ENCODE peak calls at places on chromosomes 4 and X, in seven cellular contexts. One of them, this sample, is unnamed.

GRCh38 chrX:69029696-69030245 is 135.5 kb downstream of the PJA1 start:
- DNase-seq in glutamatergic neuron: no peak
- DNase-seq in stimulated activated CD4-positive, alpha-beta T cell treated with anti-CD3 and anti-CD28 coated beads, Interleukin-4, amount 100 ng/mL, for 24 hours: no peak
- DNase-seq in LHCN-M2: no peak
- DNase-seq in cerebellum: no peak
- DNase-seq in pancreas: no peak
- DNase-seq in IMR-90: no peak
- DNase-seq in this sample: no peak

GRCh38 chrX:67104982-67105757 is 438.7 kb upstream of the AR start:
- DNase-seq in glutamatergic neuron: no peak
- DNase-seq in stimulated activated CD4-positive, alpha-beta T cell treated with anti-CD3 and anti-CD28 coated beads, Interleukin-4, amount 100 ng/mL, for 24 hours: no peak
- DNase-seq in LHCN-M2: no peak
- DNase-seq in cerebellum: no peak
- DNase-seq in pancreas: no peak
- DNase-seq in IMR-90: no peak
- DNase-seq in this sample: no peak

GRCh38 chr4:165013691-165014090 is 18.1 kb upstream of the TRIM60 start:
- DNase-seq in glutamatergic neuron: no peak
- DNase-seq in stimulated activated CD4-positive, alpha-beta T cell treated with anti-CD3 and anti-CD28 coated beads, Interleukin-4, amount 100 ng/mL, for 24 hours: no peak
- DNase-seq in LHCN-M2: no peak
- DNase-seq in cerebellum: no peak
- DNase-seq in pancreas: no peak
- DNase-seq in IMR-90: no peak
- DNase-seq in this sample: no peak

GRCh38 chr4:39469429-39470077 is 10.7 kb downstream of the LIAS start:
- DNase-seq in glutamatergic neuron: peak
- DNase-seq in stimulated activated CD4-positive, alpha-beta T cell treated with anti-CD3 and anti-CD28 coated beads, Interleukin-4, amount 100 ng/mL, for 24 hours: no peak
- DNase-seq in LHCN-M2: peak
- DNase-seq in cerebellum: peak
- DNase-seq in pancreas: peak
- DNase-seq in IMR-90: peak
- DNase-seq in this sample: no peak

GRCh38 chr4:41428205-41428940 is 109.6 kb upstream of the LIMCH1 start:
- DNase-seq in glutamatergic neuron: no peak
- DNase-seq in stimulated activated CD4-positive, alpha-beta T cell treated with anti-CD3 and anti-CD28 coated beads, Interleukin-4, amount 100 ng/mL, for 24 hours: no peak
- DNase-seq in LHCN-M2: no peak
- DNase-seq in cerebellum: peak
- DNase-seq in pancreas: no peak
- DNase-seq in IMR-90: no peak
- DNase-seq in this sample: no peak

GRCh38 chr4:187236491-187236890 is 512.8 kb upstream of the FAT1 start:
- DNase-seq in glutamatergic neuron: no peak
- DNase-seq in stimulated activated CD4-positive, alpha-beta T cell treated with anti-CD3 and anti-CD28 coated beads, Interleukin-4, amount 100 ng/mL, for 24 hours: no peak
- DNase-seq in LHCN-M2: peak
- DNase-seq in cerebellum: no peak
- DNase-seq in pancreas: no peak
- DNase-seq in IMR-90: peak
- DNase-seq in this sample: no peak

GRCh38 chrX:94252204-94252603 is 578.2 kb downstream of the FAM133A start:
- DNase-seq in glutamatergic neuron: no peak
- DNase-seq in stimulated activated CD4-positive, alpha-beta T cell treated with anti-CD3 and anti-CD28 coated beads, Interleukin-4, amount 100 ng/mL, for 24 hours: no peak
- DNase-seq in LHCN-M2: no peak
- DNase-seq in cerebellum: no peak
- DNase-seq in pancreas: no peak
- DNase-seq in IMR-90: no peak
- DNase-seq in this sample: no peak

GRCh38 chr4:38100474-38101255 is 140.5 kb downstream of the PTTG2 start:
- DNase-seq in glutamatergic neuron: no peak
- DNase-seq in stimulated activated CD4-positive, alpha-beta T cell treated with anti-CD3 and anti-CD28 coated beads, Interleukin-4, amount 100 ng/mL, for 24 hours: no peak
- DNase-seq in LHCN-M2: no peak
- DNase-seq in cerebellum: no peak
- DNase-seq in pancreas: no peak
- DNase-seq in IMR-90: no peak
- DNase-seq in this sample: no peak

GRCh38 chrX:110409925-110410324 is 51.3 kb downstream of the RTL9 start:
- DNase-seq in glutamatergic neuron: no peak
- DNase-seq in stimulated activated CD4-positive, alpha-beta T cell treated with anti-CD3 and anti-CD28 coated beads, Interleukin-4, amount 100 ng/mL, for 24 hours: peak
- DNase-seq in LHCN-M2: peak
- DNase-seq in cerebellum: no peak
- DNase-seq in pancreas: no peak
- DNase-seq in IMR-90: peak
- DNase-seq in this sample: no peak

GRCh38 chr4:139018971-139019758 is 3.6 kb downstream of the NOCT start:
- DNase-seq in glutamatergic neuron: peak
- DNase-seq in stimulated activated CD4-positive, alpha-beta T cell treated with anti-CD3 and anti-CD28 coated beads, Interleukin-4, amount 100 ng/mL, for 24 hours: no peak
- DNase-seq in LHCN-M2: peak
- DNase-seq in cerebellum: no peak
- DNase-seq in pancreas: no peak
- DNase-seq in IMR-90: peak
- DNase-seq in this sample: no peak

GRCh38 chrX:152861826-152862225 is 31.0 kb downstream of the NSDHL start:
- DNase-seq in glutamatergic neuron: no peak
- DNase-seq in stimulated activated CD4-positive, alpha-beta T cell treated with anti-CD3 and anti-CD28 coated beads, Interleukin-4, amount 100 ng/mL, for 24 hours: no peak
- DNase-seq in LHCN-M2: no peak
- DNase-seq in cerebellum: no peak
- DNase-seq in pancreas: no peak
- DNase-seq in IMR-90: peak
- DNase-seq in this sample: no peak

GRCh38 chrX:19739683-19740082 is 147.7 kb downstream of the SH3KBP1 start:
- DNase-seq in glutamatergic neuron: peak
- DNase-seq in stimulated activated CD4-positive, alpha-beta T cell treated with anti-CD3 and anti-CD28 coated beads, Interleukin-4, amount 100 ng/mL, for 24 hours: peak
- DNase-seq in LHCN-M2: peak
- DNase-seq in cerebellum: peak
- DNase-seq in pancreas: peak
- DNase-seq in IMR-90: peak
- DNase-seq in this sample: peak

GRCh38 chr4:15396157-15396800 is 31.6 kb upstream of the C1QTNF7 start:
- DNase-seq in glutamatergic neuron: peak
- DNase-seq in stimulated activated CD4-positive, alpha-beta T cell treated with anti-CD3 and anti-CD28 coated beads, Interleukin-4, amount 100 ng/mL, for 24 hours: peak
- DNase-seq in LHCN-M2: peak
- DNase-seq in cerebellum: peak
- DNase-seq in pancreas: peak
- DNase-seq in IMR-90: peak
- DNase-seq in this sample: peak

GRCh38 chr4:78441786-78442185 is 109.8 kb upstream of the ANXA3 start:
- DNase-seq in glutamatergic neuron: peak
- DNase-seq in stimulated activated CD4-positive, alpha-beta T cell treated with anti-CD3 and anti-CD28 coated beads, Interleukin-4, amount 100 ng/mL, for 24 hours: no peak
- DNase-seq in LHCN-M2: no peak
- DNase-seq in cerebellum: peak
- DNase-seq in pancreas: no peak
- DNase-seq in IMR-90: no peak
- DNase-seq in this sample: no peak

GRCh38 chrX:132165005-132165404 is 37.2 kb upstream of the FRMD7 start:
- DNase-seq in glutamatergic neuron: no peak
- DNase-seq in stimulated activated CD4-positive, alpha-beta T cell treated with anti-CD3 and anti-CD28 coated beads, Interleukin-4, amount 100 ng/mL, for 24 hours: no peak
- DNase-seq in LHCN-M2: no peak
- DNase-seq in cerebellum: no peak
- DNase-seq in pancreas: no peak
- DNase-seq in IMR-90: no peak
- DNase-seq in this sample: no peak

GRCh38 chr4:124918559-124919122 is 206.1 kb upstream of the ANKRD50 start:
- DNase-seq in glutamatergic neuron: no peak
- DNase-seq in stimulated activated CD4-positive, alpha-beta T cell treated with anti-CD3 and anti-CD28 coated beads, Interleukin-4, amount 100 ng/mL, for 24 hours: no peak
- DNase-seq in LHCN-M2: no peak
- DNase-seq in cerebellum: no peak
- DNase-seq in pancreas: no peak
- DNase-seq in IMR-90: no peak
- DNase-seq in this sample: no peak

GRCh38 chr4:15894923-15895411 is 43.6 kb downstream of the FGFBP1 start:
- DNase-seq in glutamatergic neuron: no peak
- DNase-seq in stimulated activated CD4-positive, alpha-beta T cell treated with anti-CD3 and anti-CD28 coated beads, Interleukin-4, amount 100 ng/mL, for 24 hours: no peak
- DNase-seq in LHCN-M2: peak
- DNase-seq in cerebellum: no peak
- DNase-seq in pancreas: no peak
- DNase-seq in IMR-90: peak
- DNase-seq in this sample: no peak

GRCh38 chr4:73445383-73446335 is 9.6 kb downstream of the AFP start:
- DNase-seq in glutamatergic neuron: peak
- DNase-seq in stimulated activated CD4-positive, alpha-beta T cell treated with anti-CD3 and anti-CD28 coated beads, Interleukin-4, amount 100 ng/mL, for 24 hours: no peak
- DNase-seq in LHCN-M2: no peak
- DNase-seq in cerebellum: no peak
- DNase-seq in pancreas: no peak
- DNase-seq in IMR-90: no peak
- DNase-seq in this sample: no peak

GRCh38 chrX:110008001-110008635 is 5.2 kb downstream of the TMEM164 start:
- DNase-seq in glutamatergic neuron: no peak
- DNase-seq in stimulated activated CD4-positive, alpha-beta T cell treated with anti-CD3 and anti-CD28 coated beads, Interleukin-4, amount 100 ng/mL, for 24 hours: no peak
- DNase-seq in LHCN-M2: no peak
- DNase-seq in cerebellum: no peak
- DNase-seq in pancreas: no peak
- DNase-seq in IMR-90: no peak
- DNase-seq in this sample: no peak

GRCh38 chr4:6991771-6992557 is 51.2 kb upstream of the TADA2B start:
- DNase-seq in glutamatergic neuron: no peak
- DNase-seq in stimulated activated CD4-positive, alpha-beta T cell treated with anti-CD3 and anti-CD28 coated beads, Interleukin-4, amount 100 ng/mL, for 24 hours: no peak
- DNase-seq in LHCN-M2: peak
- DNase-seq in cerebellum: no peak
- DNase-seq in pancreas: peak
- DNase-seq in IMR-90: peak
- DNase-seq in this sample: no peak

GRCh38 chr4:159547645-159548308 is 444.9 kb downstream of the RAPGEF2 start:
- DNase-seq in glutamatergic neuron: no peak
- DNase-seq in stimulated activated CD4-positive, alpha-beta T cell treated with anti-CD3 and anti-CD28 coated beads, Interleukin-4, amount 100 ng/mL, for 24 hours: no peak
- DNase-seq in LHCN-M2: peak
- DNase-seq in cerebellum: peak
- DNase-seq in pancreas: no peak
- DNase-seq in IMR-90: no peak
- DNase-seq in this sample: no peak

GRCh38 chr4:99264927-99265326 is 25.9 kb downstream of the ADH1A start:
- DNase-seq in glutamatergic neuron: no peak
- DNase-seq in stimulated activated CD4-positive, alpha-beta T cell treated with anti-CD3 and anti-CD28 coated beads, Interleukin-4, amount 100 ng/mL, for 24 hours: no peak
- DNase-seq in LHCN-M2: no peak
- DNase-seq in cerebellum: no peak
- DNase-seq in pancreas: no peak
- DNase-seq in IMR-90: no peak
- DNase-seq in this sample: no peak

GRCh38 chrX:66232296-66232695 is 68.2 kb downstream of the HEPH start:
- DNase-seq in glutamatergic neuron: no peak
- DNase-seq in stimulated activated CD4-positive, alpha-beta T cell treated with anti-CD3 and anti-CD28 coated beads, Interleukin-4, amount 100 ng/mL, for 24 hours: no peak
- DNase-seq in LHCN-M2: no peak
- DNase-seq in cerebellum: no peak
- DNase-seq in pancreas: no peak
- DNase-seq in IMR-90: no peak
- DNase-seq in this sample: no peak

GRCh38 chrX:103398321-103398937 is 22.1 kb downstream of the BEX3 start:
- DNase-seq in glutamatergic neuron: no peak
- DNase-seq in stimulated activated CD4-positive, alpha-beta T cell treated with anti-CD3 and anti-CD28 coated beads, Interleukin-4, amount 100 ng/mL, for 24 hours: no peak
- DNase-seq in LHCN-M2: peak
- DNase-seq in cerebellum: no peak
- DNase-seq in pancreas: no peak
- DNase-seq in IMR-90: peak
- DNase-seq in this sample: no peak

GRCh38 chr4:135244605-135245146 is 1043.1 kb upstream of the PABPC4L start:
- DNase-seq in glutamatergic neuron: no peak
- DNase-seq in stimulated activated CD4-positive, alpha-beta T cell treated with anti-CD3 and anti-CD28 coated beads, Interleukin-4, amount 100 ng/mL, for 24 hours: no peak
- DNase-seq in LHCN-M2: peak
- DNase-seq in cerebellum: no peak
- DNase-seq in pancreas: no peak
- DNase-seq in IMR-90: no peak
- DNase-seq in this sample: no peak

GRCh38 chr4:173448919-173449641 is 50.2 kb upstream of the SCRG1 start:
- DNase-seq in glutamatergic neuron: no peak
- DNase-seq in stimulated activated CD4-positive, alpha-beta T cell treated with anti-CD3 and anti-CD28 coated beads, Interleukin-4, amount 100 ng/mL, for 24 hours: no peak
- DNase-seq in LHCN-M2: no peak
- DNase-seq in cerebellum: peak
- DNase-seq in pancreas: no peak
- DNase-seq in IMR-90: peak
- DNase-seq in this sample: no peak

GRCh38 chr4:26520728-26521442 is 30.6 kb upstream of the CCKAR start:
- DNase-seq in glutamatergic neuron: no peak
- DNase-seq in stimulated activated CD4-positive, alpha-beta T cell treated with anti-CD3 and anti-CD28 coated beads, Interleukin-4, amount 100 ng/mL, for 24 hours: no peak
- DNase-seq in LHCN-M2: no peak
- DNase-seq in cerebellum: no peak
- DNase-seq in pancreas: no peak
- DNase-seq in IMR-90: peak
- DNase-seq in this sample: no peak

GRCh38 chrX:56792270-56793111 is 63.4 kb downstream of the NBDY start:
- DNase-seq in glutamatergic neuron: no peak
- DNase-seq in stimulated activated CD4-positive, alpha-beta T cell treated with anti-CD3 and anti-CD28 coated beads, Interleukin-4, amount 100 ng/mL, for 24 hours: no peak
- DNase-seq in LHCN-M2: no peak
- DNase-seq in cerebellum: no peak
- DNase-seq in pancreas: peak
- DNase-seq in IMR-90: no peak
- DNase-seq in this sample: peak

GRCh38 chr4:54498661-54499111 is 159.1 kb upstream of the KIT start:
- DNase-seq in glutamatergic neuron: no peak
- DNase-seq in stimulated activated CD4-positive, alpha-beta T cell treated with anti-CD3 and anti-CD28 coated beads, Interleukin-4, amount 100 ng/mL, for 24 hours: no peak
- DNase-seq in LHCN-M2: peak
- DNase-seq in cerebellum: no peak
- DNase-seq in pancreas: no peak
- DNase-seq in IMR-90: peak
- DNase-seq in this sample: no peak

GRCh38 chr4:101795704-101796103 is 5.2 kb downstream of the BANK1 start:
- DNase-seq in glutamatergic neuron: no peak
- DNase-seq in stimulated activated CD4-positive, alpha-beta T cell treated with anti-CD3 and anti-CD28 coated beads, Interleukin-4, amount 100 ng/mL, for 24 hours: no peak
- DNase-seq in LHCN-M2: no peak
- DNase-seq in cerebellum: no peak
- DNase-seq in pancreas: no peak
- DNase-seq in IMR-90: no peak
- DNase-seq in this sample: no peak

GRCh38 chr4:48296330-48296729 is 26.7 kb upstream of the TEC start:
- DNase-seq in glutamatergic neuron: no peak
- DNase-seq in stimulated activated CD4-positive, alpha-beta T cell treated with anti-CD3 and anti-CD28 coated beads, Interleukin-4, amount 100 ng/mL, for 24 hours: no peak
- DNase-seq in LHCN-M2: no peak
- DNase-seq in cerebellum: no peak
- DNase-seq in pancreas: no peak
- DNase-seq in IMR-90: peak
- DNase-seq in this sample: peak

GRCh38 chr4:56655627-56656345 is 25.3 kb downstream of the HOPX start:
- DNase-seq in glutamatergic neuron: peak
- DNase-seq in stimulated activated CD4-positive, alpha-beta T cell treated with anti-CD3 and anti-CD28 coated beads, Interleukin-4, amount 100 ng/mL, for 24 hours: peak
- DNase-seq in LHCN-M2: no peak
- DNase-seq in cerebellum: no peak
- DNase-seq in pancreas: no peak
- DNase-seq in IMR-90: no peak
- DNase-seq in this sample: peak

GRCh38 chr4:141605425-141605856 is 30.9 kb upstream of the IL15 start:
- DNase-seq in glutamatergic neuron: no peak
- DNase-seq in stimulated activated CD4-positive, alpha-beta T cell treated with anti-CD3 and anti-CD28 coated beads, Interleukin-4, amount 100 ng/mL, for 24 hours: no peak
- DNase-seq in LHCN-M2: no peak
- DNase-seq in cerebellum: no peak
- DNase-seq in pancreas: no peak
- DNase-seq in IMR-90: no peak
- DNase-seq in this sample: no peak

GRCh38 chrX:48695524-48695875 is 1.0 kb upstream of the SUV39H1 start:
- DNase-seq in glutamatergic neuron: no peak
- DNase-seq in stimulated activated CD4-positive, alpha-beta T cell treated with anti-CD3 and anti-CD28 coated beads, Interleukin-4, amount 100 ng/mL, for 24 hours: no peak
- DNase-seq in LHCN-M2: peak
- DNase-seq in cerebellum: peak
- DNase-seq in pancreas: no peak
- DNase-seq in IMR-90: peak
- DNase-seq in this sample: no peak

GRCh38 chrX:119218198-119218597 is 17.9 kb upstream of the PGRMC1 start:
- DNase-seq in glutamatergic neuron: no peak
- DNase-seq in stimulated activated CD4-positive, alpha-beta T cell treated with anti-CD3 and anti-CD28 coated beads, Interleukin-4, amount 100 ng/mL, for 24 hours: no peak
- DNase-seq in LHCN-M2: no peak
- DNase-seq in cerebellum: peak
- DNase-seq in pancreas: no peak
- DNase-seq in IMR-90: peak
- DNase-seq in this sample: no peak

GRCh38 chr4:48332661-48333060 is 8.7 kb upstream of the SLAIN2 start:
- DNase-seq in glutamatergic neuron: no peak
- DNase-seq in stimulated activated CD4-positive, alpha-beta T cell treated with anti-CD3 and anti-CD28 coated beads, Interleukin-4, amount 100 ng/mL, for 24 hours: no peak
- DNase-seq in LHCN-M2: no peak
- DNase-seq in cerebellum: no peak
- DNase-seq in pancreas: no peak
- DNase-seq in IMR-90: no peak
- DNase-seq in this sample: no peak

GRCh38 chr4:173318648-173319211 is 15.4 kb downstream of the HMGB2 start:
- DNase-seq in glutamatergic neuron: no peak
- DNase-seq in stimulated activated CD4-positive, alpha-beta T cell treated with anti-CD3 and anti-CD28 coated beads, Interleukin-4, amount 100 ng/mL, for 24 hours: no peak
- DNase-seq in LHCN-M2: peak
- DNase-seq in cerebellum: peak
- DNase-seq in pancreas: no peak
- DNase-seq in IMR-90: peak
- DNase-seq in this sample: no peak

GRCh38 chr4:107665001-107665400 is 55.0 kb downstream of the PAPSS1 start:
- DNase-seq in glutamatergic neuron: no peak
- DNase-seq in stimulated activated CD4-positive, alpha-beta T cell treated with anti-CD3 and anti-CD28 coated beads, Interleukin-4, amount 100 ng/mL, for 24 hours: no peak
- DNase-seq in LHCN-M2: peak
- DNase-seq in cerebellum: no peak
- DNase-seq in pancreas: no peak
- DNase-seq in IMR-90: peak
- DNase-seq in this sample: no peak